ENCODE peak calls at places on chromosomes 7 and 10, in six cellular contexts. One of them, this sample, is unnamed.
A peak's percentile ranks its signal among the peaks of the same experiment; 100 is the strongest.

GRCh38 chr10:90417466-90418210 is 440.2 kb downstream of the HTR7 start:
- DNase-seq in KBM-7: no peak
- DNase-seq in HuH-7: no peak
- DNase-seq in cerebellar cortex: no peak
- DNase-seq in activated CD8-positive, alpha-beta memory T cell treated with anti-CD3 and anti-CD28 coated beads, Interleukin-2, amount 50 U/mL, for 4 hours: no peak
- DNase-seq in fibroblast of the conjunctiva: no peak
- DNase-seq in this sample: peak; percentile 40

GRCh38 chr7:19522486-19522885 is 186.4 kb downstream of the POLR1F start:
- DNase-seq in KBM-7: no peak
- DNase-seq in HuH-7: no peak
- DNase-seq in cerebellar cortex: no peak
- DNase-seq in activated CD8-positive, alpha-beta memory T cell treated with anti-CD3 and anti-CD28 coated beads, Interleukin-2, amount 50 U/mL, for 4 hours: no peak
- DNase-seq in fibroblast of the conjunctiva: peak; percentile 49
- DNase-seq in this sample: peak; percentile 98

GRCh38 chr7:122314284-122314683 is 9.7 kb upstream of the FEZF1 start:
- DNase-seq in KBM-7: no peak
- DNase-seq in HuH-7: no peak
- DNase-seq in cerebellar cortex: no peak
- DNase-seq in activated CD8-positive, alpha-beta memory T cell treated with anti-CD3 and anti-CD28 coated beads, Interleukin-2, amount 50 U/mL, for 4 hours: no peak
- DNase-seq in fibroblast of the conjunctiva: no peak
- DNase-seq in this sample: no peak

GRCh38 chr10:99461230-99461629 is 30.8 kb upstream of the GOT1 start:
- DNase-seq in KBM-7: no peak
- DNase-seq in HuH-7: no peak
- DNase-seq in cerebellar cortex: no peak
- DNase-seq in activated CD8-positive, alpha-beta memory T cell treated with anti-CD3 and anti-CD28 coated beads, Interleukin-2, amount 50 U/mL, for 4 hours: no peak
- DNase-seq in fibroblast of the conjunctiva: no peak
- DNase-seq in this sample: peak; percentile 75

GRCh38 chr7:116327751-116328150 is 117.4 kb downstream of the TES start:
- DNase-seq in KBM-7: no peak
- DNase-seq in HuH-7: no peak
- DNase-seq in cerebellar cortex: no peak
- DNase-seq in activated CD8-positive, alpha-beta memory T cell treated with anti-CD3 and anti-CD28 coated beads, Interleukin-2, amount 50 U/mL, for 4 hours: no peak
- DNase-seq in fibroblast of the conjunctiva: peak; percentile 75
- DNase-seq in this sample: peak; percentile 98

GRCh38 chr7:99447943-99448342 is 9.2 kb downstream of the CPSF4 start:
- DNase-seq in KBM-7: no peak
- DNase-seq in HuH-7: peak; percentile 76
- DNase-seq in cerebellar cortex: no peak
- DNase-seq in activated CD8-positive, alpha-beta memory T cell treated with anti-CD3 and anti-CD28 coated beads, Interleukin-2, amount 50 U/mL, for 4 hours: no peak
- DNase-seq in fibroblast of the conjunctiva: no peak
- DNase-seq in this sample: no peak

GRCh38 chr7:15686209-15686956 is at the start of gene MEOX2:
- DNase-seq in KBM-7: no peak
- DNase-seq in HuH-7: peak; percentile 47
- DNase-seq in cerebellar cortex: no peak
- DNase-seq in activated CD8-positive, alpha-beta memory T cell treated with anti-CD3 and anti-CD28 coated beads, Interleukin-2, amount 50 U/mL, for 4 hours: no peak
- DNase-seq in fibroblast of the conjunctiva: peak; percentile 32
- DNase-seq in this sample: peak; percentile 5

GRCh38 chr10:3418901-3419300 is 246.3 kb upstream of the PITRM1 start:
- DNase-seq in KBM-7: no peak
- DNase-seq in HuH-7: no peak
- DNase-seq in cerebellar cortex: no peak
- DNase-seq in activated CD8-positive, alpha-beta memory T cell treated with anti-CD3 and anti-CD28 coated beads, Interleukin-2, amount 50 U/mL, for 4 hours: no peak
- DNase-seq in fibroblast of the conjunctiva: no peak
- DNase-seq in this sample: no peak

GRCh38 chr7:44761207-44762161 is 12.8 kb downstream of the ZMIZ2 start:
- DNase-seq in KBM-7: no peak
- DNase-seq in HuH-7: no peak
- DNase-seq in cerebellar cortex: no peak
- DNase-seq in activated CD8-positive, alpha-beta memory T cell treated with anti-CD3 and anti-CD28 coated beads, Interleukin-2, amount 50 U/mL, for 4 hours: no peak
- DNase-seq in fibroblast of the conjunctiva: no peak
- DNase-seq in this sample: no peak

GRCh38 chr10:113882240-113882639 is 27.8 kb downstream of the NHLRC2 start:
- DNase-seq in KBM-7: no peak
- DNase-seq in HuH-7: no peak
- DNase-seq in cerebellar cortex: no peak
- DNase-seq in activated CD8-positive, alpha-beta memory T cell treated with anti-CD3 and anti-CD28 coated beads, Interleukin-2, amount 50 U/mL, for 4 hours: no peak
- DNase-seq in fibroblast of the conjunctiva: no peak
- DNase-seq in this sample: no peak

GRCh38 chr10:47339186-47339735 is 8.9 kb upstream of the RBP3 start:
- DNase-seq in KBM-7: no peak
- DNase-seq in HuH-7: no peak
- DNase-seq in cerebellar cortex: no peak
- DNase-seq in activated CD8-positive, alpha-beta memory T cell treated with anti-CD3 and anti-CD28 coated beads, Interleukin-2, amount 50 U/mL, for 4 hours: no peak
- DNase-seq in fibroblast of the conjunctiva: no peak
- DNase-seq in this sample: no peak

GRCh38 chr10:77583527-77583926 is 54.1 kb downstream of the KCNMA1 start:
- DNase-seq in KBM-7: no peak
- DNase-seq in HuH-7: no peak
- DNase-seq in cerebellar cortex: no peak
- DNase-seq in activated CD8-positive, alpha-beta memory T cell treated with anti-CD3 and anti-CD28 coated beads, Interleukin-2, amount 50 U/mL, for 4 hours: no peak
- DNase-seq in fibroblast of the conjunctiva: no peak
- DNase-seq in this sample: no peak

GRCh38 chr10:77328272-77328816 is 309.3 kb downstream of the KCNMA1 start:
- DNase-seq in KBM-7: peak; percentile 1
- DNase-seq in HuH-7: peak; percentile 13
- DNase-seq in cerebellar cortex: no peak
- DNase-seq in activated CD8-positive, alpha-beta memory T cell treated with anti-CD3 and anti-CD28 coated beads, Interleukin-2, amount 50 U/mL, for 4 hours: no peak
- DNase-seq in fibroblast of the conjunctiva: no peak
- DNase-seq in this sample: peak; percentile 45